ENCODE peak calls at places on chromosomes 13 and 19, in four cellular contexts. Z, D, R and O are unnamed samples.

GRCh38 chr13:29996316-29996715 is 145.9 kb upstream of the UBL3 start:
- DNase-seq in D (no peak), R (no peak), Z (no peak), O (no peak)

GRCh38 chr19:47226426-47227346 is 4.3 kb downstream of the BBC3 start:
- DNase-seq in D (peak; percentile 69), Z (peak; percentile 95), R (peak; percentile 79), O (peak; percentile 53)

GRCh38 chr13:101291216-101291615 is 125.1 kb downstream of the NALCN start:
- DNase-seq in D (no peak), R (no peak), Z (no peak), O (no peak)

GRCh38 chr13:23928985-23929384 is 31.7 kb upstream of the C1QTNF9B start:
- DNase-seq in R (no peak), D (no peak), Z (no peak), O (peak; percentile 49)

GRCh38 chr13:81320516-81320915 is 979.6 kb upstream of the SPRY2 start:
- DNase-seq in Z (no peak), R (no peak), D (no peak), O (no peak)

GRCh38 chr13:40562975-40563349 is 103.5 kb downstream of the FOXO1 start:
- DNase-seq in Z (no peak), D (no peak), R (no peak), O (no peak)

GRCh38 chr19:3644351-3645066 is 17.9 kb upstream of the CACTIN start:
- DNase-seq in R (no peak), D (no peak), Z (peak; percentile 43), O (no peak)

GRCh38 chr19:55481148-55482127 is 3.5 kb upstream of the NAT14 start:
- DNase-seq in R (no peak), D (no peak), Z (no peak), O (no peak)

GRCh38 chr19:13961826-13962737 is 9.8 kb downstream of the DCAF15 start:
- DNase-seq in Z (no peak), D (no peak), R (peak; percentile 16), O (no peak)

GRCh38 chr13:77893066-77893465 is 25.6 kb downstream of the EDNRB start:
- DNase-seq in D (no peak), R (no peak), Z (no peak), O (no peak)

GRCh38 chr13:111344471-111345191 is 24.2 kb downstream of the TEX29 start:
- DNase-seq in Z (no peak), R (peak; percentile 66), D (no peak), O (peak; percentile 72)

GRCh38 chr13:42971670-42972355 is 20.2 kb downstream of the EPSTI1 start:
- DNase-seq in D (no peak), R (no peak), Z (no peak), O (no peak)

GRCh38 chr19:52398091-52398461 is 427 bp downstream of the ZNF528 start:
- DNase-seq in Z (peak; percentile 21), R (peak; percentile 31), D (no peak), O (no peak)

GRCh38 chr19:48351341-48351752 is 12.4 kb downstream of the TMEM143 start:
- DNase-seq in D (peak; percentile 86), Z (peak; percentile 87), R (peak; percentile 70), O (no peak)

GRCh38 chr13:95050800-95051620 is 250.2 kb downstream of the ABCC4 start:
- DNase-seq in Z (no peak), R (no peak), D (no peak), O (no peak)

GRCh38 chr19:55005684-55006488 is 32.2 kb downstream of the GP6 start:
- DNase-seq in R (peak; percentile 85), D (peak; percentile 66), Z (peak; percentile 32), O (peak; percentile 25)

GRCh38 chr13:39766464-39767167 is 111.2 kb downstream of the COG6 start:
- DNase-seq in D (no peak), Z (no peak), R (no peak), O (no peak)

GRCh38 chr19:1864480-1865171 is 1.2 kb upstream of the KLF16 start:
- DNase-seq in R (peak; percentile 87), Z (peak; percentile 75), D (peak; percentile 73), O (no peak)

GRCh38 chr19:55901369-55902079 is 30.6 kb downstream of the NLRP13 start:
- DNase-seq in R (no peak), D (no peak), Z (no peak), O (no peak)

GRCh38 chr13:89784161-89784809 is 1563.2 kb upstream of the MIR17HG start:
- DNase-seq in R (no peak), D (no peak), Z (no peak), O (no peak)

GRCh38 chr13:78137404-78138142 is 218.9 kb upstream of the EDNRB start:
- DNase-seq in Z (no peak), D (no peak), R (peak; percentile 82), O (peak; percentile 64)

GRCh38 chr19:48868196-48868886 is at the start of gene PLEKHA4:
- DNase-seq in D (no peak), R (peak; percentile 67), Z (peak; percentile 55), O (no peak)

GRCh38 chr13:42497798-42498197 is 76.2 kb upstream of the TNFSF11 start:
- DNase-seq in D (no peak), R (peak; percentile 13), Z (no peak), O (no peak)

GRCh38 chr13:94061316-94061715 is 418.2 kb downstream of the DCT start:
- DNase-seq in R (peak; percentile 6), Z (no peak), D (no peak), O (peak; percentile 73)

GRCh38 chr13:101520672-101521071 is 68.2 kb downstream of the ITGBL1 start:
- DNase-seq in D (no peak), Z (no peak), R (no peak), O (peak; percentile 80)

GRCh38 chr13:60329221-60329983 is 67.6 kb upstream of the TDRD3 start:
- DNase-seq in D (no peak), Z (peak; percentile 42), R (peak; percentile 67), O (no peak)

GRCh38 chr19:28288850-28289249 is 924.1 kb downstream of the UQCRFS1 start:
- DNase-seq in R (no peak), Z (peak; percentile 44), D (no peak), O (no peak)

GRCh38 chr19:42475366-42475765 is 32.6 kb upstream of the CXCL17 start:
- DNase-seq in Z (no peak), D (no peak), R (no peak), O (no peak)

GRCh38 chr13:95787356-95788099 is 110.6 kb downstream of the DNAJC3 start:
- DNase-seq in R (no peak), Z (no peak), D (no peak), O (no peak)

GRCh38 chr13:28297341-28297740 is 159.0 kb downstream of the PAN3 start:
- DNase-seq in D (no peak), Z (no peak), R (no peak), O (no peak)

GRCh38 chr13:106619688-106620555 is 52.0 kb upstream of the ARGLU1 start:
- DNase-seq in R (peak; percentile 84), Z (peak; percentile 46), D (no peak), O (peak; percentile 21)

GRCh38 chr13:111282425-111282824 is 38.0 kb upstream of the TEX29 start:
- DNase-seq in R (no peak), D (no peak), Z (no peak), O (no peak)

GRCh38 chr19:12885749-12886706 is 973 bp downstream of the KLF1 start:
- DNase-seq in D (no peak), Z (no peak), R (no peak), O (no peak)
- TF ChIP-seq CTCF in D (no peak), Z (no peak), R (no peak), O (no peak)

GRCh38 chr19:18609717-18610051 is 3.0 kb upstream of the TMEM59L start:
- DNase-seq in Z (no peak), D (no peak), R (no peak), O (no peak)

GRCh38 chr19:18611327-18612050 is 1.2 kb upstream of the TMEM59L start:
- DNase-seq in R (no peak), Z (no peak), D (no peak), O (no peak)

GRCh38 chr19:18610245-18610555 is 2.5 kb upstream of the TMEM59L start:
- DNase-seq in Z (no peak), R (no peak), D (no peak), O (no peak)

GRCh38 chr19:18612051-18612771 is 459 bp upstream of the TMEM59L start:
- DNase-seq in R (no peak), D (no peak), Z (no peak), O (no peak)

GRCh38 chr19:18610556-18611326 is 1.9 kb upstream of the TMEM59L start:
- DNase-seq in D (no peak), R (no peak), Z (no peak), O (no peak)
- H3K4me3 ChIP-seq in D (no peak overlapping the region), R (no peak overlapping the region), Z (no peak overlapping the region), O (no peak overlapping the region)

GRCh38 chr13:79549355-79550106 is 68.6 kb downstream of the NDFIP2 start:
- DNase-seq in D (no peak), Z (no peak), R (no peak), O (no peak)

GRCh38 chr13:79543883-79544282 is 62.9 kb downstream of the NDFIP2 start:
- DNase-seq in D (no peak), Z (no peak), R (no peak), O (no peak)

GRCh38 chr13:79547211-79547610 is 66.3 kb downstream of the NDFIP2 start:
- DNase-seq in D (no peak), R (no peak), Z (no peak), O (no peak)

GRCh38 chr13:79547821-79548220 is 66.9 kb downstream of the NDFIP2 start:
- DNase-seq in D (no peak), R (no peak), Z (no peak), O (no peak)

DNA sequence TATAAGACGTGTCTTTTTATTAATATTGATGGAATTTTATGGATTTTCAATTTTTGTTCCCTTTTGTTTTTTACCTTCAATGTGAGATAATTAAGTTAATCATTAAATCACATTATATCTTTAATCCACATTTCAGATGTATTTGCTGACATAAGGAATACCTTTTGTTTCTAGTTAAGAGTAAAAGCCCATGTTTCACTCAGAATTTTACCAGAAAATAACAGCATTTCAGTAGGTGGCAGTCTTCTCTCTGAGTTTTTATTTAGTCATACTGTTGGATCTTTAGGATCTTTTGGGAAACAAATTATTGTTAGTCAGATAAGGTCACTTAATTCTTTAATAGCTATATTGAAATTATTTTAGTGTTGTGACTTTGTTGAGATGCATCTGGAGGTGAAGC is 67.9 kb downstream of the NDFIP2 start:
- DNase-seq in Z (no peak), D (no peak), R (no peak), O (no peak)
- TF ChIP-seq CTCF in Z (no peak), D (no peak), R (peak; percentile 64), O (no peak)

DNA sequence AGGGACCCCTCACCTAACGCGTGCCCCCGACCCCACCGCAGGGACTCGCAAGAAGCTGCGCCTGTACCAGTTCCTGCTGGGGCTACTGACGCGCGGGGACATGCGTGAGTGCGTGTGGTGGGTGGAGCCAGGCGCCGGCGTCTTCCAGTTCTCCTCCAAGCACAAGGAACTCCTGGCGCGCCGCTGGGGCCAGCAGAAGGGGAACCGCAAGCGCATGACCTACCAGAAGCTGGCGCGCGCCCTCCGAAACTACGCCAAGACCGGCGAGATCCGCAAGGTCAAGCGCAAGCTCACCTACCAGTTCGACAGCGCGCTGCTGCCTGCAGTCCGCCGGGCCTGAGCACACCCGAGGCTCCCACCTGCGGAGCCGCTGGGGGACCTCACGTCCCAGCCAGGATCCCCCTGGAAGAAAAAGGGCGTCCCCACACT is 4.7 kb upstream of the MYBPC2 start:
- DNase-seq in D (no peak), Z (peak; percentile 78), R (peak; percentile 86), O (peak; percentile 19)
- H3K4me3 ChIP-seq in D (peak overlapping the region; percentile 19), Z (peak overlapping the region; percentile 14), R (no peak overlapping the region), O (peak overlapping the region; percentile 9)